ENCODE peak calls at places on chromosomes 3 and 15, in eight cellular contexts. Q is thoracic aorta; F is CD8-positive, alpha-beta memory T cell; Y is tibial artery; C is aorta; N is testis; H is neuronal stem cell; O is astrocyte. W is an unnamed sample.

GRCh38 chr15:74445816-74446763 is 12.3 kb upstream of the SEMA7A start:
- DNase-seq in O (peak; percentile 24), F (no peak), Y (peak; percentile 24), N (no peak), C (peak; percentile 17), H (no peak), Q (no peak), W (no peak)

GRCh38 chr15:65057549-65057940 is 10.2 kb downstream of the RASL12 start:
- DNase-seq in H (no peak), O (no peak), Y (peak; percentile 67), Q (no peak), F (no peak), C (no peak), N (no peak), W (no peak)

GRCh38 chr15:49855917-49856637 is 235.2 kb downstream of the DTWD1 start:
- DNase-seq in C (no peak), N (no peak), Y (no peak), H (no peak), Q (no peak), F (no peak), O (peak; percentile 98), W (no peak)

GRCh38 chr3:146832815-146833458 is 227.8 kb upstream of the PLSCR5 start:
- DNase-seq in O (no peak), Q (no peak), N (no peak), H (no peak), Y (no peak), F (no peak), C (no peak), W (no peak)

GRCh38 chr15:55742498-55742926 is 440 bp downstream of the PRTG start:
- DNase-seq in Q (no peak), H (no peak), C (peak; percentile 56), Y (no peak), N (peak; percentile 65), F (no peak), O (peak; percentile 38), W (no peak)

GRCh38 chr3:133478624-133479023 is 78.8 kb downstream of the BFSP2 start:
- DNase-seq in N (no peak), C (no peak), Q (no peak), H (no peak), Y (no peak), O (no peak), F (no peak), W (no peak)

GRCh38 chr3:15277861-15278260 is 54.5 kb downstream of the SH3BP5 start:
- DNase-seq in C (no peak), O (no peak), Y (peak; percentile 55), H (no peak), Q (no peak), N (no peak), F (no peak), W (no peak)

GRCh38 chr3:126807795-126808194 is 103.8 kb downstream of the CHCHD6 start:
- DNase-seq in H (no peak), Y (no peak), O (peak; percentile 4), C (no peak), F (no peak), N (no peak), Q (no peak), W (no peak)

GRCh38 chr3:170961616-170962400 is 53.4 kb upstream of the EIF5A2 start:
- DNase-seq in N (no peak), Y (no peak), O (peak; percentile 40), H (peak; percentile 17), C (no peak), Q (no peak), F (no peak), W (no peak)

GRCh38 chr15:92968926-92969664 is 69.0 kb downstream of the CHD2 start:
- DNase-seq in F (no peak), C (no peak), Q (no peak), H (no peak), O (no peak), N (no peak), Y (no peak), W (no peak)

GRCh38 chr15:88627463-88627862 is 6.3 kb downstream of the AEN start:
- DNase-seq in C (no peak), H (no peak), Q (no peak), N (no peak), O (no peak), F (peak; percentile 86), Y (no peak), W (no peak)

GRCh38 chr15:83174891-83175290 is 32.7 kb downstream of the HDGFL3 start:
- DNase-seq in C (no peak), F (no peak), Y (no peak), Q (no peak), H (no peak), O (no peak), N (no peak), W (no peak)

GRCh38 chr15:76340802-76341365 is 4.3 kb downstream of the ISL2 start:
- DNase-seq in O (no peak), H (no peak), C (no peak), Y (no peak), F (peak; percentile 38), Q (no peak), N (no peak), W (peak; percentile 73)

GRCh38 chr15:36784098-36784670 is 204.8 kb downstream of the CDIN1 start:
- DNase-seq in N (no peak), C (no peak), H (no peak), Q (no peak), F (no peak), Y (no peak), O (no peak), W (no peak)

GRCh38 chr3:13277130-13277783 is 142.9 kb downstream of the NUP210 start:
- DNase-seq in Y (peak; percentile 38), C (peak; percentile 34), O (no peak), F (no peak), Q (no peak), H (no peak), N (peak; percentile 52), W (no peak)

GRCh38 chr15:74200871-74201419 is 1.6 kb downstream of the STRA6 start:
- DNase-seq in H (no peak), Q (no peak), C (no peak), O (peak; percentile 41), F (no peak), Y (no peak), N (peak; percentile 60), W (no peak)

GRCh38 chr3:98151241-98151640 is 4.0 kb downstream of the OR5H14 start:
- DNase-seq in Q (no peak), N (no peak), Y (no peak), F (no peak), C (no peak), O (peak; percentile 16), H (no peak), W (no peak)

DNA sequence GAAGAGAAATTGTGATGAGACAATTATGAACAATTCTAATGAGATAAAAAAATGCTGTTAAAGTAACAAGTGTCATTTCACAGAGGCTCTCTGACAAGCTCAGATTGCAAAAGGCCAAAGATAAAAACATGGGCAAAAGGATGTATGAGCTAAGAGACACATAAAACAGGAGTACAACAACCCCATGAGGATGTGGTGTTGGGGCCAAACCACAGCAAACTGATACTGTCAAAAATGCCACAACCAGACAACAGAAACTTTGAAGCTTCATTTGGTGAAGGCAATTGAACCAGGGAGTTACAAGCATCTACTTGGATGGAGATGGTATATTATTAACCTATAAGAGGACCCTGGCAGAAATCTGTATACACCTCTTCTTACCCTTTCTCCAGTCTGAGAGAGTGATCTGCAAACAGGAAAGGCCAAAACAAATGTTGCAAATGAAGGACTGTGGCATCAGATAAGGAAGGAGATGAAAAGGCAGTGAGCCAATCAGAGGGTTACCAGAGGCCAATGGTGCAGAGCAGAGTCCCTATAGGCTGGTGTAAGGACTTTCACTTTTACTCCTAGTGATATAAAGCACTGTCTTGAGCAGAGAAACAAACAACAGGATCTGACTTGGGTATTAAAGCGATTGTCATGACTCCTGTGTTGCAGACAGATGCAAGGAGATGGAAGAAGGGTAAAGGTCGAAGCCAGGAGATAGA is 659.0 kb downstream of the NTRK3 start:
- DNase-seq in Y (no peak), O (no peak), Q (no peak), C (no peak), N (peak; percentile 28), H (no peak), F (peak; percentile 9), W (no peak)
- H3K9me3 ChIP-seq in Y (no peaks in the 10 kb centered on the region), O (no peaks in the 10 kb centered on the region), Q (no peaks in the 10 kb centered on the region), C (peaks cover under 1% of the 10 kb centered on the region), N (no peaks in the 10 kb centered on the region), H (no peaks in the 10 kb centered on the region), F (no peaks in the 10 kb centered on the region), W (no peaks in the 10 kb centered on the region)

DNA sequence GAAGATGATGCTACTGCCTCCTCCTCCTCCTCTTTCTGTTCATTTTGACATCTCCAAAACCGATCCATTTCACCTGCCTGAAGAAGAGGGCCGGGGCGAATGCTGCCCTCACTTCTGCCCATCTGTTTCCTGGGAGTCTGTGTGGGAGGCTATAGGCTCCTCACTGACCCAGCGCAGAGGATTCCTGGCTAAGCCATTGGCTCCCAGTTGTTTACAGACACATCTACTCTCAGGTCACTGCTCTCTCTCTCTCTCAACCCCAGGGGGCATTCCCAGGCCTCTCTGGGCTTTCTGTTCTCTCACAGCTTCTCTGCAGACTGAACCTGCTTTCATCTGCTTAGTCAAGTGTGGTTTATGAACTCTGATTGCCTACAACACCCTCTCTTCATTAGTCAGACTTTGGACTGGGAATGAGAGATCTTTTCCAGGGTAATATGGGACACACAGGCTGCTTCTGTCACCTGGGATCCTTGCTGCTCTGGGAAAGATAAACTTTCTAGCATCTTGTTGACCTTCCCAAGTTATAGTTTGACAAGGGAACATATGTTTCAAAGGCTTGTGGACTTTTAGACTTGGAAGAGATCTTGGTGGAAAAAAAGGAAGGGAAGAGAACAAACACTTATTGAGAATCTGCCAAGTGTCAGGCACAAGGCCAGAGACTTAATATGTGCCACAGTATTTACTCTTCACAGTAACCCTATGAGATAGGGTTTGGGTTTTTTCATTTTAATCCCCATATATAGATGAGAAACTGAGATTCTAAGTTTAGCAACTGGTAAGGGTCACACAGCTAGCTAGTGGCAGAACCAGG is 30.2 kb upstream of the USP3 start:
- DNase-seq in Y (no peak), H (no peak), N (no peak), F (peak; percentile 41), Q (no peak), O (peak; percentile 80), C (no peak), W (peak; percentile 30)
- H3K4me1 ChIP-seq in Y (no peaks in the 10 kb centered on the region), H (peaks cover 16% of the 10 kb centered on the region), N (peaks cover 10% of the 10 kb centered on the region), F (peaks cover 41% of the 10 kb centered on the region), Q (no peaks in the 10 kb centered on the region), O (peaks cover 25% of the 10 kb centered on the region), C (peaks cover 5% of the 10 kb centered on the region), W (no peaks in the 10 kb centered on the region)

GRCh38 chr3:63685340-63685739 is 32.9 kb downstream of the SNTN start:
- DNase-seq in N (no peak), Q (no peak), C (no peak), H (no peak), F (no peak), Y (no peak), O (no peak), W (no peak)
- H3K27me3 ChIP-seq in N (no peaks in the 10 kb centered on the region), Q (no peaks in the 10 kb centered on the region), C (no peaks in the 10 kb centered on the region), H (no peaks in the 10 kb centered on the region), F (no peaks in the 10 kb centered on the region), Y (no peaks in the 10 kb centered on the region), O (no peaks in the 10 kb centered on the region), W (peaks cover 6% of the 10 kb centered on the region)

GRCh38 chr3:46664188-46664970 is 29.1 kb downstream of the ALS2CL start:
- DNase-seq in Y (no peak), O (no peak), C (no peak), N (peak; percentile 11), F (no peak), Q (no peak), H (no peak), W (no peak)
- H3K9me3 ChIP-seq in Y (no peaks in the 10 kb centered on the region), O (no peaks in the 10 kb centered on the region), C (no peaks in the 10 kb centered on the region), N (no peaks in the 10 kb centered on the region), F (no peaks in the 10 kb centered on the region), Q (no peaks in the 10 kb centered on the region), H (no peaks in the 10 kb centered on the region), W (no peaks in the 10 kb centered on the region)

GRCh38 chr3:30827080-30827479 is 67.4 kb downstream of the GADL1 start:
- DNase-seq in N (no peak), Y (no peak), H (no peak), F (no peak), O (no peak), C (no peak), Q (no peak), W (no peak)
- H3K4me1 ChIP-seq in N (no peaks in the 10 kb centered on the region), Y (no peaks in the 10 kb centered on the region), H (no peaks in the 10 kb centered on the region), F (no peaks in the 10 kb centered on the region), O (no peaks in the 10 kb centered on the region), C (peaks cover 2% of the 10 kb centered on the region), Q (peaks cover 8% of the 10 kb centered on the region), W (no peaks in the 10 kb centered on the region)